ENCODE peak calls at places on chromosomes 16 and 17, in four cellular contexts. S, D, H and P are unnamed samples.

GRCh38 chr16:13070268-13070667 is 168.9 kb downstream of the SHISA9 start:
- DNase-seq in H (no peak), S (no peak), D (no peak), P (no peak)

GRCh38 chr16:17070882-17071592 is 399.7 kb downstream of the XYLT1 start:
- DNase-seq in S (no peak), D (no peak), H (peak; percentile 49), P (peak; percentile 64)

GRCh38 chr16:56547120-56547948 is 17.5 kb upstream of the MT4 start:
- DNase-seq in D (no peak), S (no peak), H (no peak), P (peak; percentile 24)

GRCh38 chr16:48434653-48435318 is 49.6 kb upstream of the SIAH1 start:
- DNase-seq in D (no peak), H (no peak), S (no peak), P (no peak)

GRCh38 chr17:28643979-28644781 is 778 bp downstream of the BLTP2 start:
- DNase-seq in D (peak; percentile 70), H (peak; percentile 59), S (peak; percentile 51), P (peak; percentile 11)

GRCh38 chr17:50501054-50501453 is 7.2 kb upstream of the MYCBPAP start:
- DNase-seq in D (peak; percentile 41), S (peak; percentile 73), H (peak; percentile 47), P (no peak)

GRCh38 chr16:22189473-22190168 is 16.5 kb upstream of the EEF2K start:
- DNase-seq in D (no peak), S (no peak), H (peak; percentile 88), P (peak; percentile 88)

GRCh38 chr16:21161211-21161610 is 2.7 kb downstream of the LDAF1 start:
- DNase-seq in H (no peak), D (no peak), S (no peak), P (no peak)

GRCh38 chr16:56609463-56609921 is 1.1 kb downstream of the MT2A start:
- DNase-seq in S (peak; percentile 75), D (no peak), H (peak; percentile 81), P (peak; percentile 72)

GRCh38 chr17:27762527-27763305 is 37.6 kb downstream of the NOS2 start:
- DNase-seq in H (no peak), S (no peak), D (no peak), P (no peak)

GRCh38 chr16:88784074-88784855 is 755 bp downstream of the PIEZO1 start:
- DNase-seq in D (peak; percentile 79), S (peak; percentile 75), H (peak; percentile 66), P (peak; percentile 71)

GRCh38 chr16:47079883-47080282 is 63.9 kb downstream of the NETO2 start:
- DNase-seq in D (no peak), H (no peak), S (no peak), P (no peak)

GRCh38 chr17:78039581-78039980 is 81.1 kb downstream of the TNRC6C start:
- DNase-seq in D (no peak), S (no peak), H (no peak), P (no peak)

GRCh38 chr16:79806757-79807156 is 206.2 kb upstream of the MAF start:
- DNase-seq in H (no peak), D (no peak), S (no peak), P (no peak)

GRCh38 chr17:42132941-42133340 is 10.3 kb downstream of the HSPB9 start:
- DNase-seq in S (no peak), H (peak; percentile 81), D (no peak), P (peak; percentile 62)

GRCh38 chr16:22325598-22326368 is 28.6 kb downstream of the POLR3E start:
- DNase-seq in D (no peak), H (no peak), S (no peak), P (no peak)

GRCh38 chr17:49965522-49965905 is 3.5 kb upstream of the DLX4 start:
- DNase-seq in H (no peak), S (no peak), D (no peak), P (no peak)

GRCh38 chr17:17603895-17604225 is 12.4 kb upstream of the PEMT start:
- DNase-seq in D (peak; percentile 1), S (no peak), H (no peak), P (no peak)

GRCh38 chr16:36336-36984 is 16.9 kb downstream of the POLR3K start:
- DNase-seq in S (no peak), H (no peak), D (no peak), P (no peak)

GRCh38 chr17:63423251-63423950 is 22.7 kb downstream of the CYB561 start:
- DNase-seq in D (no peak), S (no peak), H (no peak), P (no peak)

GRCh38 chr17:78494961-78495330 is 82.2 kb downstream of the DNAH17 start:
- DNase-seq in S (no peak), H (no peak), D (no peak), P (no peak)

GRCh38 chr17:32976131-32976530 is 15.5 kb upstream of the SPACA3 start:
- DNase-seq in S (no peak), H (no peak), D (no peak), P (no peak)

GRCh38 chr17:5874486-5874885 is 195.7 kb upstream of the WSCD1 start:
- DNase-seq in D (no peak), S (no peak), H (no peak), P (no peak)

GRCh38 chr16:14325502-14325901 is 254.4 kb downstream of the MRTFB start:
- DNase-seq in S (no peak), H (no peak), D (no peak), P (no peak)

GRCh38 chr16:24988137-24988535 is 27.0 kb downstream of the ARHGAP17 start:
- DNase-seq in S (no peak), D (no peak), H (no peak), P (no peak)

GRCh38 chr17:18038861-18039534 is at the start of the genes ATPAF2 and GID4:
- DNase-seq in S (peak; percentile 96), D (peak; percentile 93), H (peak; percentile 100), P (peak; percentile 99)

GRCh38 chr17:39628655-39629493 is 2.1 kb downstream of the PPP1R1B start:
- DNase-seq in S (no peak), D (no peak), H (peak; percentile 49), P (peak; percentile 71)

GRCh38 chr16:90046122-90046970 is 27.1 kb upstream of the DBNDD1 start:
- DNase-seq in D (peak; percentile 86), H (no peak), S (no peak), P (no peak)

DNA sequence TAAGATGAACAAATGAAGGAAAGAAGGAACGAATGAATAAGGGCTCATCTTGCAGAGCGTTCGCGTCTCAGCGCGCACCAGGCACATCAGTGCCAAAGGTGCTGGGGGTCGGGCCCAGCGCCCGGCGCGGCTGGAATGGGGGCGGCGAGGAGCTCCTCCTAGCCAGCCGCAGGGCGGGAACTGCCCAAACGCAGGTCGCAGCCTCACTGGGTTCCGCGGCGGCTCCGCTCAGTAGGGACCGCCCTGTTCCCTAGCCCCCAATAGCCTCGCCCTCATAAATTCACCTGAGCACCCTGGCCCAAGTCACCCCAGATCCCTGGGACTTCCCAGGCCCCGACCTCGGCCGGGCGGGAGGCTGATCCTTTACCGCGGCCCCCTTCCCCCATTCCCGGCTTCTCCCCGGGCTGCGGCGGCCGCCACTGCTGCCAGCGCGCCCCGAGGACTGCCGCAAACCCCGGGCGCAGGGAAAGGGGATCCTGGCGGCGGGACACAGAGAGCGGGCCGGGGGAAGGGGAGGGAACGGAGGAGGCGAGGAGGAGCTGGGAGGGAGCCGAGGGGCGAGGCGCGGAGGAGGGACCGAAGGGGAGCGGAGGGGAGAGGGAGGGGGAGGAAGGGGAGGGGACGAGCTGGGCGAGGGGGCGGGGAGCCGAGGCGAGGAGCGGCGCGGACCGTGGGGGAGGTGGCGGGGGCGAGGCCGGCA is 377 bp upstream of the CRHR1 start:
- DNase-seq in H (no peak), D (peak; percentile 66), S (no peak), P (peak; percentile 12)
- H3K27me3 ChIP-seq in H (peaks cover 13% of the 10 kb centered on the region), D (peaks cover 38% of the 10 kb centered on the region), S (peaks cover 80% of the 10 kb centered on the region), P (no peaks in the 10 kb centered on the region)

DNA sequence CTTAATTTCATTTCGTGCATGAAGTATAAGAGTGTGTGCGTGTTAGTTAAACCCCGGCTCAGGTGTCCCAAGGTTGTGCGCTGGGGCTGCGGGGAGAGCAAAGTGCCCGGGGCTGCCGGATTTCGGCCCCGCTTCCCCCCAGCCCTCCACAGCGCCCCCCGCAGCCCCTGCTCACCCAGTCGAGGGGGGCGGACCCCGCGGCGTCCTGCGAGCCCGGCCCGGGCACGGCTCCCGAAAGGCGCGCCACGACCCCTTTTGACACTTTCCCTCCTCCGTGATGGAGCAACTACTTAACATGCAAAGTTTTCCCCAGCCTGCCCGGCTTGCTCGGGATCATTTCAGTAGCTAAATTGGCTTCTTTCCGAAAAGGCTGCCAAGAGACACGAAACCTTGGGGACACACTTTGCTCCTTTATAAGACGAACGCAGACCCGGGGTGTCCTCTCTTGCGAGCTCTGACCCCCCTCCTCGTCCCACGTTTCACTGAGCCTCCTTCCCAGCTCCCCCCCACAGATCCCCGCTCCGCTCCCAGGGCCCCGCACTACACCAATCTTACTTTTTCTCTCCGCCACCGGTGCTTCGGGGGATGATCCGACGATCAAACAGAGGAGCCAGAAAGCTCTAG is 589 bp downstream of the C17orf58 start:
- DNase-seq in H (peak; percentile 28), S (no peak), D (no peak), P (peak; percentile 10)
- TF ChIP-seq POLR2AphosphoS5 in H (no peak), S (no peak), D (no peak), P (no peak)

GRCh38 chr16:54936086-54936978 is 5.7 kb downstream of the IRX5 start:
- DNase-seq in H (no peak), D (no peak), S (no peak), P (peak; percentile 40)

GRCh38 chr16:54938351-54939346 is 8.0 kb downstream of the IRX5 start:
- DNase-seq in H (no peak), D (no peak), S (no peak), P (peak; percentile 54)

GRCh38 chr16:54937673-54938350 is 7.1 kb downstream of the IRX5 start:
- DNase-seq in S (no peak), D (no peak), H (no peak), P (no peak)

GRCh38 chr16:54935411-54936085 is 4.9 kb downstream of the IRX5 start:
- DNase-seq in D (no peak), H (no peak), S (no peak), P (no peak)

DNA sequence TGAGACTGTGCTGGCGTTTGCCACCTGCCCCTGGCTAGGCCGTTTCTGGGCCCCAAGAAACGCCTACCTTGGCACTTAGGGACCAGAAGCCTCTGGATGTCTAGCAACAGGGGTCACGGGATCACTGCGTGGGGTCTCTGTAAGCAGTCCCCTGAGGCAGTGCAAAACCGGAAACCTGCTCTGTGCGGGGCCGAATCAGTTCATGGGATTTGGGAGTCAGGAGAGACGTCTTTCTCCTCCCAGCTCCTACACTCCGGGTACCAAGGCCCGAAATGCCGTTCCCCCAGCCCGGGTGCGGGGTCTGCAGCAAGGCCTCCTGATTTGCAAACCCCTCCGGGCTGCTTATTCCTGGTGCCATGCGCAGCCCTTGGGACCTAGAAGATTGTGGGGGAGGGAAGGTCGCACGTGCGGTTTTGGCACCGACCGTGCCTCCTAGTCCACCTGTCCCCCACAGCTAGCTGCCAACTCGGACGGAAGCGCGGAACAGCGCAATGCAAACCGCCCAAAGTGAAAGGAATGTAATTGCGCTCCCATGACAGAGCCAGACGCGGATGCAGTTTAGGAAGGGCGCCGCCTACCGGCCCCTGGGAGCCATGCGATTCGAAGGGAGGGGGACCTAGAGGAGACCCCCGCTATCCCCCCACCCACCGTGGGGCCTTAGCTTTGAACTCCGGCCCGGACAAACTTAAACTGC is 6.5 kb downstream of the IRX5 start:
- DNase-seq in H (no peak), D (no peak), S (no peak), P (peak; percentile 84)
- H3K27me3 ChIP-seq in H (peaks cover 35% of the 10 kb centered on the region), D (peaks cover 4% of the 10 kb centered on the region), S (peaks cover 81% of the 10 kb centered on the region), P (no peaks in the 10 kb centered on the region)

GRCh38 chr16:72833969-72834368 is 214.0 kb downstream of the ZFHX3 start:
- DNase-seq in D (no peak), S (no peak), H (no peak), P (no peak)

GRCh38 chr16:72833491-72833890 is 214.4 kb downstream of the ZFHX3 start:
- DNase-seq in D (no peak), H (no peak), S (no peak), P (no peak)

GRCh38 chr16:72836181-72836580 is 211.7 kb downstream of the ZFHX3 start:
- DNase-seq in D (no peak), H (no peak), S (no peak), P (peak; percentile 85)

GRCh38 chr16:72834499-72834898 is 213.4 kb downstream of the ZFHX3 start:
- DNase-seq in D (no peak), S (no peak), H (no peak), P (no peak)

GRCh38 chr16:72835041-72835440 is 212.9 kb downstream of the ZFHX3 start:
- DNase-seq in D (no peak), H (no peak), S (no peak), P (no peak)
- TF ChIP-seq POLR2AphosphoS5 in D (no peak), H (no peak), S (no peak), P (no peak)